ENCODE peak calls at places on chromosome 22, in five cellular contexts. Z is epithelial cell of esophagus, F is Panc1, A is activated B cell treated with CpG ODN at 0.5 μM for 24 hours, H is nephron progenitor cell. E is an unnamed sample.

GRCh38 chr22:39739338-39740027 is 154.1 kb downstream of the ENTHD1 start:
- DNase-seq in F (no peak), A (no peak), H (no peak), Z (peak; percentile 51), E (no peak)

GRCh38 chr22:37126383-37126782 is 16.9 kb upstream of the TMPRSS6 start:
- DNase-seq in Z (no peak), F (no peak), H (no peak), A (no peak), E (no peak)

GRCh38 chr22:36830601-36831000 is 13.8 kb upstream of the PVALB start:
- DNase-seq in Z (no peak), H (no peak), F (no peak), A (no peak), E (no peak)

GRCh38 chr22:23280356-23281052 is 100.2 kb downstream of the BCR start:
- DNase-seq in Z (no peak), F (no peak), A (no peak), H (no peak), E (no peak)

GRCh38 chr22:45302047-45302446 is 7.7 kb upstream of the FAM118A start:
- DNase-seq in Z (peak; percentile 51), H (no peak), A (no peak), F (no peak), E (no peak)

GRCh38 chr22:19568337-19569311 is 44.4 kb upstream of the CLDN5 start:
- DNase-seq in A (no peak), H (no peak), F (no peak), Z (peak; percentile 85), E (no peak)

GRCh38 chr22:40975346-40975745 is 24.2 kb downstream of the RBX1 start:
- DNase-seq in A (no peak), H (no peak), Z (no peak), F (no peak), E (no peak)

GRCh38 chr22:37546436-37547248 is 13.6 kb upstream of the CDC42EP1 start:
- DNase-seq in A (no peak), H (no peak), F (no peak), Z (no peak), E (no peak)

GRCh38 chr22:33909906-33910305 is 10.4 kb downstream of the LARGE1 start:
- DNase-seq in F (no peak), A (no peak), H (no peak), Z (no peak), E (no peak)

GRCh38 chr22:29475550-29475949 is 4.5 kb upstream of the NEFH start:
- DNase-seq in F (no peak), A (peak; percentile 68), Z (no peak), H (no peak), E (no peak)

GRCh38 chr22:44730034-44730433 is 22.3 kb upstream of the ARHGAP8 start:
- DNase-seq in F (no peak), A (no peak), Z (no peak), H (no peak), E (no peak)

GRCh38 chr22:44403930-44404329 is 91.2 kb upstream of the SHISAL1 start:
- DNase-seq in A (no peak), Z (no peak), F (no peak), H (no peak), E (no peak)

GRCh38 chr22:31659246-31659645 is 2.8 kb downstream of the PISD start:
- DNase-seq in A (no peak), H (no peak), Z (peak; percentile 79), F (no peak), E (no peak)

GRCh38 chr22:30887418-30887817 is 81.2 kb downstream of the MORC2 start:
- DNase-seq in H (no peak), F (no peak), Z (no peak), A (no peak), E (peak; percentile 3)

GRCh38 chr22:17902960-17903359 is 121.4 kb downstream of the MICAL3 start:
- DNase-seq in Z (no peak), F (no peak), A (no peak), H (no peak), E (no peak)

GRCh38 chr22:46514592-46515207 is 22.7 kb downstream of the CELSR1 start:
- DNase-seq in F (no peak), Z (peak; percentile 99), A (no peak), H (no peak), E (no peak)